ENCODE peak calls at places on chromosomes 2 and 18, in six cellular contexts. E, P, C, F, J and N are unnamed samples.

GRCh38 chr18:22394428-22394827 is 23.3 kb downstream of the CTAGE1 start:
- DNase-seq in P (no peak), J (no peak), C (no peak), E (no peak), F (no peak), N (no peak)

GRCh38 chr2:118127250-118127649 is 39.0 kb downstream of the INSIG2 start:
- DNase-seq in E (no peak), J (no peak), C (no peak), F (no peak), P (no peak), N (no peak)

GRCh38 chr2:109009920-109010610 is 21.0 kb upstream of the EDAR start:
- DNase-seq in E (no peak), P (peak), C (no peak), J (no peak), F (no peak), N (no peak)

GRCh38 chr2:672606-672905 is 4.7 kb downstream of the TMEM18 start:
- DNase-seq in E (no peak), P (no peak), C (no peak), J (no peak), F (no peak), N (no peak)

GRCh38 chr2:8586397-8587051 is 95.3 kb upstream of the ID2 start:
- DNase-seq in P (no peak), E (no peak), C (no peak), J (no peak), F (no peak), N (no peak)

GRCh38 chr18:38362286-38362792 is 796.7 kb upstream of the CELF4 start:
- DNase-seq in C (no peak), P (no peak), E (no peak), F (no peak), J (no peak), N (no peak)

GRCh38 chr2:239946570-239947311 is 78.4 kb downstream of the NDUFA10 start:
- DNase-seq in C (no peak), F (no peak), P (no peak), E (no peak), J (no peak), N (no peak)

GRCh38 chr2:74860079-74860478 is 26.2 kb downstream of the HK2 start:
- DNase-seq in P (no peak), F (no peak), E (no peak), C (no peak), J (no peak), N (no peak)

GRCh38 chr2:213004197-213004821 is 147.1 kb downstream of the IKZF2 start:
- DNase-seq in E (no peak), C (no peak), J (no peak), P (peak), F (no peak), N (no peak)

GRCh38 chr2:150610670-150611279 is 123.3 kb upstream of the RND3 start:
- DNase-seq in E (peak), C (peak), F (peak), P (peak), J (peak), N (no peak)

DNA sequence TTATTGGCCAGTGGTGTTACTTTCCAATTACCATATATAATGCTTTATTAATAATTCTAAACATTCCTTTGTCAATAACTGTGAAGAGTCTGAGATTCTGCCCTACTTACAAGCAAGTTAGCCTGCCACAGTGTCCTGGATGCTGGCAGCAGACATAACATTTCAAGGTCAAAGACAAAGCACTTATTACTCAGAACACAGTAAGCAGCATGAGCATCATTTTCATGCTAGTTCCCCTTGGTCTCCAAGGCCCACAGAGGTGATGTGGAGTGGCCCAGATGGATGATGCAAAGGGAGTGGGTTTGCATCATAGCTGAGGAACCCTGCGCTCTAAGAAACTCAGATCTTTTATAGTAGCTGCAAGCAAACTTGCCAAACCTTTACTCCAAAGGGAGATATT is 349.7 kb downstream of the ZEB2 start:
- DNase-seq in J (no peak), P (peak), E (no peak), C (no peak), F (no peak), N (no peak)
- TF ChIP-seq BHLHE40 in J (no peak), P (no peak), E (no peak), C (no peak), F (no peak), N (no peak)

GRCh38 chr18:48318481-48318880 is 90.7 kb downstream of the ZBTB7C start:
- DNase-seq in C (no peak), F (no peak), E (no peak), J (no peak), P (no peak), N (no peak)
- TF ChIP-seq BHLHE40 in C (no peak), F (no peak), E (no peak), J (no peak), P (no peak), N (no peak)

GRCh38 chr18:51767293-51767692 is 569.8 kb upstream of the MEX3C start:
- DNase-seq in J (no peak), E (no peak), C (no peak), P (no peak), F (no peak), N (no peak)
- TF ChIP-seq BHLHE40 in J (no peak), E (no peak), C (no peak), P (no peak), F (no peak), N (peak)

GRCh38 chr2:10031886-10032745 is 11.2 kb upstream of the KLF11 start:
- DNase-seq in F (no peak), J (no peak), P (no peak), C (no peak), E (no peak), N (no peak)
- TF ChIP-seq BHLHE40 in F (no peak), J (no peak), P (no peak), C (no peak), E (no peak), N (no peak)

GRCh38 chr2:60641866-60642788 is 88.7 kb upstream of the BCL11A start:
- DNase-seq in J (peak), F (peak), P (peak), C (peak), E (peak), N (no peak)
- TF ChIP-seq BHLHE40 in J (no peak), F (no peak), P (no peak), C (no peak), E (no peak), N (no peak)

GRCh38 chr18:57518533-57518932 is 68.0 kb downstream of the FECH start:
- DNase-seq in F (no peak), C (no peak), J (no peak), P (no peak), E (no peak), N (no peak)

GRCh38 chr18:57523171-57523956 is 63.1 kb downstream of the FECH start:
- DNase-seq in E (no peak), F (no peak), C (no peak), P (no peak), J (no peak), N (no peak)

GRCh38 chr18:57516068-57516467 is 70.4 kb downstream of the FECH start:
- DNase-seq in C (no peak), J (no peak), E (no peak), F (no peak), P (no peak), N (no peak)

GRCh38 chr18:57519668-57520424 is 66.7 kb downstream of the FECH start:
- DNase-seq in P (no peak), J (no peak), E (no peak), C (no peak), F (no peak), N (no peak)
- TF ChIP-seq BHLHE40 in P (no peak), J (no peak), E (no peak), C (no peak), F (no peak), N (no peak)

DNA sequence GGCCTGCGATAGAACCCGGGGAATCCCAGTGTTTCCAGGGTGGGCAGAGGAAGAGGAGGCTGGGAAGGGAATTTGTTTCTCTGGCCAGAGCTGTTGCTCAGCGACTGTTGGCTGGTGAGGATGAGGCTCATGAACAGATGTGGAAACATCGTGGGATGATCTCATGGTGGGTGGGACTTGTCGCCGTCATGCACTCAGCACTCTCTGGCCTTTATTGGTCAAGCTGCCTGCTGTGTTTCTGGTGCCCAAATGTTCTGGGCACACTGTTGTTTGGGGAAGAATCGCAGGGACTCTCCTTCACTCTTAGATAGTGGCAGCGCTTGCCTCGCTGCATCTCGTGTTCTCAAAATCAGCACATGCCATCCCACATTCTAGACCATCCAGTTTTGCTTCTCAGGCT is 145.5 kb downstream of the AGAP1 start:
- DNase-seq in P (peak), C (peak), E (no peak), F (no peak), J (no peak), N (no peak)
- TF ChIP-seq BHLHE40 in P (no peak), C (no peak), E (no peak), F (no peak), J (no peak), N (no peak)

GRCh38 chr18:45167109-45167551 is 448.1 kb upstream of the SLC14A2 start:
- DNase-seq in E (no peak), P (peak), F (no peak), J (no peak), C (no peak), N (no peak)
- TF ChIP-seq BHLHE40 in E (no peak), P (no peak), F (no peak), J (no peak), C (no peak), N (no peak)

DNA sequence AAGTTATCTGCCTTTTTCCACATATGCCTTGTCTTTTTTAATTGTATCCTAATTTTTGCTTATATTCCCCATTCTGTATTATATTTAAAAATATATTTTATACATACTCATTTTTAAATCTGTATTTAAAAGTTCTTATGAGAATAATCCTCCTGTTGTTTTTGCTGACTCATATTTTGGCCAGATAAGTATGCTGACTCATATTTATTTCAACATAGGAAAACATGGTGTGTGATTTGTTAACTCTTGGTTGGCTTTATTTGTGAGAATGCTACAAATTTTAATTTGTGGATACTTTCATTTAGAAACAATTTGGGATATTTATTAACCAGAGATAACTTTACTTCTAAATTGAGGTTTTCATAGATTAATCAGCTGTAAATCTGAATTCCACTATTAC is 587.7 kb downstream of the CPS1 start:
- DNase-seq in J (no peak), P (peak), E (no peak), C (no peak), F (no peak), N (no peak)
- TF ChIP-seq BHLHE40 in J (no peak), P (no peak), E (no peak), C (no peak), F (no peak), N (no peak)

GRCh38 chr18:8767356-8767755 is 62.0 kb downstream of the MTCL1 start:
- DNase-seq in C (no peak), J (no peak), E (no peak), F (no peak), P (no peak), N (no peak)

GRCh38 chr18:8766576-8767253 is 61.4 kb downstream of the MTCL1 start:
- DNase-seq in E (no peak), J (no peak), F (no peak), P (no peak), C (no peak), N (no peak)

GRCh38 chr18:8763611-8764010 is 58.3 kb downstream of the MTCL1 start:
- DNase-seq in C (no peak), P (no peak), J (no peak), F (no peak), E (no peak), N (no peak)

GRCh38 chr18:8762968-8763367 is 57.6 kb downstream of the MTCL1 start:
- DNase-seq in C (no peak), F (no peak), E (no peak), P (no peak), J (no peak), N (no peak)

GRCh38 chr18:8765692-8766463 is 60.5 kb downstream of the MTCL1 start:
- DNase-seq in C (no peak), P (no peak), E (no peak), J (no peak), F (no peak), N (no peak)
- TF ChIP-seq BHLHE40 in C (no peak), P (no peak), E (no peak), J (no peak), F (no peak), N (no peak)